ENCODE peak calls at places on chromosomes 11 and 22, in five cellular contexts. N is left cardiac atrium; M is NCI-H2081 treated with DMSO at 0.1 percent for 48 hours; B is effector memory CD8-positive, alpha-beta T cell; T is CD8-positive, alpha-beta memory T cell. Z is an unnamed sample.
A peak's percentile ranks its signal among the peaks of the same experiment; 100 is the strongest.

GRCh38 chr11:67504950-67505561 is at the start of gene PITPNM1:
- DNase-seq in N (peak; percentile 78), M (no peak), B (peak; percentile 59), T (peak; percentile 79), Z (peak; percentile 83)

GRCh38 chr11:44516688-44517301 is 48.7 kb upstream of the CD82 start:
- DNase-seq in N (no peak), B (no peak), M (no peak), T (no peak), Z (no peak)

GRCh38 chr11:109086931-109087330 is 335.1 kb upstream of the C11orf87 start:
- DNase-seq in M (no peak), T (no peak), N (no peak), B (no peak), Z (no peak)

GRCh38 chr22:37752189-37753061 is 55.3 kb upstream of the GCAT start:
- DNase-seq in M (no peak), N (peak; percentile 96), T (no peak), B (no peak), Z (no peak)

GRCh38 chr11:13040969-13041561 is 31.9 kb downstream of the RASSF10 start:
- DNase-seq in N (no peak), B (no peak), T (no peak), M (no peak), Z (no peak)

GRCh38 chr11:82862379-82862778 is 37.9 kb downstream of the PRCP start:
- DNase-seq in T (no peak), M (no peak), B (no peak), N (no peak), Z (no peak)

GRCh38 chr11:17648528-17648927 is 70.8 kb upstream of the MYOD1 start:
- DNase-seq in T (no peak), B (no peak), N (no peak), M (no peak), Z (no peak)

GRCh38 chr11:60910281-60910687 is 3.7 kb upstream of the TMEM109 start:
- DNase-seq in T (no peak), N (no peak), M (no peak), B (no peak), Z (no peak)

GRCh38 chr11:80538040-80538439 is 1097.2 kb upstream of the TENM4 start:
- DNase-seq in M (no peak), T (no peak), N (no peak), B (no peak), Z (no peak)

GRCh38 chr22:26667140-26667539 is 9.8 kb downstream of the MIAT start:
- DNase-seq in T (no peak), M (no peak), N (no peak), B (no peak), Z (no peak)

GRCh38 chr11:124762077-124762623 is at the start of gene ESAM:
- DNase-seq in B (peak; percentile 57), T (peak; percentile 78), N (peak; percentile 67), M (no peak), Z (peak; percentile 84)

GRCh38 chr22:25375683-25376082 is 156.2 kb downstream of the CRYBB2 start:
- DNase-seq in M (no peak), B (no peak), N (no peak), T (no peak), Z (no peak)

GRCh38 chr22:27994481-27995331 is 75.7 kb upstream of the PITPNB start:
- DNase-seq in M (no peak), N (no peak), T (no peak), B (no peak), Z (no peak)

GRCh38 chr22:33325232-33326004 is 267.2 kb upstream of the SYN3 start:
- DNase-seq in M (no peak), T (no peak), B (no peak), N (no peak), Z (peak; percentile 37)

Z was measured in GM12891.